ENCODE peak calls at places on chromosomes 6 and 20, in four cellular contexts. One of them, this sample, is unnamed.

GRCh38 chr6:84019171-84019570 is 14.4 kb upstream of the MRAP2 start:
- DNase-seq in colonic mucosa: no peak
- DNase-seq in CD4-positive, alpha-beta T cell: no peak
- DNase-seq in coronary artery: no peak
- DNase-seq in this sample: no peak

GRCh38 chr6:18090349-18090786 is 32.1 kb downstream of the NHLRC1 start:
- DNase-seq in colonic mucosa: no peak
- DNase-seq in CD4-positive, alpha-beta T cell: no peak
- DNase-seq in coronary artery: no peak
- DNase-seq in this sample: no peak

GRCh38 chr6:122817766-122818165 is 28.7 kb downstream of the SMPDL3A start:
- DNase-seq in colonic mucosa: no peak
- DNase-seq in CD4-positive, alpha-beta T cell: no peak
- DNase-seq in coronary artery: no peak
- DNase-seq in this sample: no peak

GRCh38 chr20:38355161-38356012 is 9.1 kb downstream of the LBP start:
- DNase-seq in colonic mucosa: no peak
- DNase-seq in CD4-positive, alpha-beta T cell: no peak
- DNase-seq in coronary artery: no peak
- DNase-seq in this sample: no peak

GRCh38 chr6:168031411-168032382 is 34.2 kb downstream of the KIF25 start:
- DNase-seq in colonic mucosa: peak; percentile 18
- DNase-seq in CD4-positive, alpha-beta T cell: no peak
- DNase-seq in coronary artery: no peak
- DNase-seq in this sample: no peak

GRCh38 chr20:19977373-19977770 is 39.8 kb upstream of the NAA20 start:
- DNase-seq in colonic mucosa: no peak
- DNase-seq in CD4-positive, alpha-beta T cell: no peak
- DNase-seq in coronary artery: no peak
- DNase-seq in this sample: no peak

GRCh38 chr6:36947570-36948351 is 6.8 kb upstream of the PI16 start:
- DNase-seq in colonic mucosa: no peak
- DNase-seq in CD4-positive, alpha-beta T cell: peak; percentile 25
- DNase-seq in coronary artery: no peak
- DNase-seq in this sample: no peak

GRCh38 chr6:127121637-127121960 is 3.1 kb downstream of the RSPO3 start:
- DNase-seq in colonic mucosa: no peak
- DNase-seq in CD4-positive, alpha-beta T cell: no peak
- DNase-seq in coronary artery: no peak
- DNase-seq in this sample: no peak

GRCh38 chr6:137332637-137333228 is 113.5 kb upstream of the IFNGR1 start:
- DNase-seq in colonic mucosa: no peak
- DNase-seq in CD4-positive, alpha-beta T cell: no peak
- DNase-seq in coronary artery: no peak
- DNase-seq in this sample: no peak